ENCODE peak calls at places on chromosome 14, in nine cellular contexts. N is GM06990, U is endodermal cell, V is fibroblast of mammary gland, O is left ventricle myocardium inferior, P is dorsolateral prefrontal cortex, R is coronary artery, W is sigmoid colon, Q is kidney. H is an unnamed sample.

GRCh38 chr14:103311171-103311997 is 22.7 kb upstream of the EIF5 start:
- DNase-seq in N (no peak), U (no peak), V (no peak), O (no peak), P (no peak), R (peak; percentile 46), W (no peak), Q (no peak), H (no peak)

GRCh38 chr14:55133416-55133815 is 4.4 kb downstream of the LGALS3 start:
- DNase-seq in N (no peak), U (no peak), V (peak; percentile 74), O (no peak), P (no peak), R (no peak), W (no peak), Q (no peak), H (peak; percentile 34)

GRCh38 chr14:100410056-100410565 is 87.0 kb downstream of the SLC25A47 start:
- DNase-seq in N (no peak), U (peak; percentile 72), V (peak; percentile 84), O (no peak), P (no peak), R (no peak), W (no peak), Q (peak; percentile 17), H (peak; percentile 67)

GRCh38 chr14:104865631-104866441 is 768 bp downstream of the CEP170B start:
- DNase-seq in N (peak; percentile 22), U (peak; percentile 89), V (peak; percentile 70), O (peak; percentile 65), P (no peak), R (peak; percentile 84), W (peak; percentile 85), Q (peak; percentile 91), H (peak; percentile 91)

GRCh38 chr14:95482967-95483842 is 33.2 kb downstream of the SYNE3 start:
- DNase-seq in N (no peak), U (peak; percentile 60), V (peak; percentile 98), O (peak; percentile 79), P (no peak), R (peak; percentile 93), W (peak; percentile 91), Q (peak; percentile 94), H (peak; percentile 84)

GRCh38 chr14:69543341-69544249 is 31.1 kb downstream of the CCDC177 start:
- DNase-seq in N (no peak), U (peak; percentile 59), V (peak; percentile 98), O (no peak), P (peak; percentile 35), R (no peak), W (no peak), Q (peak; percentile 66), H (peak; percentile 98)

GRCh38 chr14:88164906-88165534 is 158.0 kb downstream of the KCNK10 start:
- DNase-seq in N (no peak), U (peak; percentile 28), V (no peak), O (no peak), P (no peak), R (peak; percentile 53), W (no peak), Q (no peak), H (no peak)

GRCh38 chr14:66645716-66646115 is 137.8 kb downstream of the GPHN start:
- DNase-seq in N (no peak), U (no peak), V (no peak), O (no peak), P (no peak), R (no peak), W (no peak), Q (no peak), H (peak; percentile 13)

GRCh38 chr14:36397357-36397756 is 76.9 kb upstream of the MBIP start:
- DNase-seq in N (no peak), U (no peak), V (no peak), O (no peak), P (no peak), R (no peak), W (no peak), Q (no peak), H (no peak)

GRCh38 chr14:36398463-36399291 is 78.2 kb upstream of the MBIP start:
- DNase-seq in N (no peak), U (no peak), V (no peak), O (no peak), P (no peak), R (no peak), W (no peak), Q (no peak), H (no peak)

GRCh38 chr14:36408388-36408787 is 88.0 kb upstream of the MBIP start:
- DNase-seq in N (no peak), U (no peak), V (no peak), O (no peak), P (no peak), R (no peak), W (no peak), Q (no peak), H (no peak)

GRCh38 chr14:36405589-36406274 is 85.3 kb upstream of the MBIP start:
- DNase-seq in N (no peak), U (no peak), V (no peak), O (no peak), P (no peak), R (no peak), W (no peak), Q (no peak), H (no peak)

DNA sequence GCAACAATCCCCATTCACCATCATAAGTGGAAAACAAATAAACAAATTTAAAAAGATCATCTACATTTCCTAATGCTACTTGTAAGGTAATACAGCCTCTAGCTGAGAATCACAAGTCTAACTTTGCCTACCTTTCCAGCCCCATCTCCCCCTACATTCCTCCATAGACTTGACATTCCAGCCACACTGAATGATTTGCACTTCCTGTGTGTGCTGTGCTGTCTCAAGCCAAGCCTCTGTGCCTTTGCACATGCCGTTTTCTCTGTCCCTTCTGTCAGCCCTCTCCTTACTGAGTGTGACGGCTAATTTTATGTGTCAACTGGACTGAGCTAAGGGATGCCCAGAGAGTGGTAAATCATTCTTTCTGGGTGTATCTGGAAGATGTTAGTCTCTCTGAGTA is 82.4 kb upstream of the MBIP start:
- DNase-seq in N (no peak), U (peak; percentile 50), V (no peak), O (no peak), P (no peak), R (no peak), W (no peak), Q (no peak), H (no peak)
- H3K4me3 ChIP-seq in N (no peak overlapping the region), U (no peak overlapping the region), V (no peak overlapping the region), O (no peak overlapping the region), P (no peak overlapping the region), R (no peak overlapping the region), W (no peak overlapping the region), Q (no peak overlapping the region), H (no peak overlapping the region)

GRCh38 chr14:106840258-106840657 is 1313.9 kb downstream of the TMEM121 start:
- DNase-seq in N (no peak), U (no peak), V (no peak), O (no peak), P (no peak), R (no peak), W (no peak), Q (no peak), H (no peak)
- TF ChIP-seq CTCF in N (peak; percentile 54), U (no peak), V (no peak), O (no peak), P (no peak), R (no peak), W (no peak), Q (no peak), H (no peak)

GRCh38 chr14:102140750-102141145 is 1.1 kb downstream of the WDR20 start:
- DNase-seq in N (no peak), U (no peak), V (no peak), O (no peak), P (no peak), R (no peak), W (no peak), Q (no peak), H (no peak)

GRCh38 chr14:102138935-102139247 is 806 bp upstream of the WDR20 start:
- DNase-seq in N (no peak), U (no peak), V (no peak), O (no peak), P (no peak), R (no peak), W (no peak), Q (no peak), H (no peak)

GRCh38 chr14:102139248-102140026 is at the start of gene WDR20:
- DNase-seq in N (peak; percentile 98), U (peak; percentile 100), V (peak; percentile 94), O (peak; percentile 98), P (peak; percentile 97), R (peak; percentile 96), W (peak; percentile 98), Q (peak; percentile 99), H (peak; percentile 99)

GRCh38 chr14:102140027-102140749 is 491 bp downstream of the WDR20 start:
- DNase-seq in N (peak; percentile 52), U (peak; percentile 70), V (no peak), O (peak; percentile 23), P (peak; percentile 49), R (peak; percentile 74), W (peak; percentile 68), Q (no peak), H (peak; percentile 55)

DNA sequence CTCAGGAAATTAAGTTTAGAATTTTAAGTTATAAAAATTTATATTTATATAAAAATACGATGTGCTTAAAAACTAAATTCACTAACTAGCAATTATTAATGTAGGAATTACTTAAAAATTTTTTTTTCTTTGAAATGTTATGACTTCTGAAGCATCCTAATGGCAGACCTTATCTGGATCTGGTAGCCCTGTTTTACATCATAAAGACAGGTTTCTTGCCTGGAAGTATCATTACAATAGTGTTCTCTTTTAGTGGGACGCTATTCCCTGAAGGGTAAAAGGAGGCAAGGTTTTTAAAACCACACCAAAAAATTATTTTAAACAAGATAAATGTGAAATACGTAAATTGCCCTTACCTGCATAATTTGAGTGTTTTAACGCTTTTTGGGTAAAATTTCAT is 2.1 kb downstream of the WDR20 start:
- DNase-seq in N (no peak), U (no peak), V (no peak), O (no peak), P (no peak), R (no peak), W (no peak), Q (no peak), H (no peak)
- H3K4me3 ChIP-seq in N (no peak overlapping the region), U (peak overlapping the region; percentile 93), V (no peak overlapping the region), O (peak overlapping the region; percentile 94), P (peak overlapping the region; percentile 75), R (no peak overlapping the region), W (no peak overlapping the region), Q (no peak overlapping the region), H (no peak overlapping the region)

GRCh38 chr14:20421267-20421666 is 8.0 kb upstream of the TEP1 start:
- DNase-seq in N (no peak), U (no peak), V (no peak), O (no peak), P (no peak), R (no peak), W (no peak), Q (no peak), H (no peak)

GRCh38 chr14:20418501-20418909 is 5.2 kb upstream of the TEP1 start:
- DNase-seq in N (no peak), U (no peak), V (no peak), O (no peak), P (no peak), R (no peak), W (no peak), Q (no peak), H (no peak)

GRCh38 chr14:20415723-20416622 is 2.7 kb upstream of the TEP1 start:
- DNase-seq in N (peak; percentile 18), U (peak; percentile 65), V (peak; percentile 65), O (no peak), P (no peak), R (no peak), W (no peak), Q (no peak), H (peak; percentile 55)

GRCh38 chr14:20417250-20418186 is 4.2 kb upstream of the TEP1 start:
- DNase-seq in N (no peak), U (no peak), V (no peak), O (no peak), P (no peak), R (no peak), W (no peak), Q (no peak), H (no peak)

GRCh38 chr14:20419404-20419803 is 6.1 kb upstream of the TEP1 start:
- DNase-seq in N (no peak), U (no peak), V (no peak), O (no peak), P (no peak), R (no peak), W (no peak), Q (no peak), H (no peak)
- TF ChIP-seq CTCF in N (no peak), U (no peak), V (no peak), O (no peak), P (no peak), R (no peak), W (no peak), Q (no peak), H (no peak)